ENCODE peak calls at places on chromosomes 2 and 18, in five cellular contexts. One of them, this sample, is unnamed.

GRCh38 chr2:105187531-105187930 is 54.0 kb upstream of the GPR45 start:
- DNase-seq in GM23248: peak
- DNase-seq in transverse colon: no peak
- DNase-seq in GM03348: no peak
- DNase-seq in effector memory CD8-positive, alpha-beta T cell: no peak
- DNase-seq in this sample: no peak

GRCh38 chr2:230067990-230068657 is 600 bp downstream of the SLC16A14 start:
- DNase-seq in GM23248: peak
- DNase-seq in transverse colon: peak
- DNase-seq in GM03348: peak
- DNase-seq in effector memory CD8-positive, alpha-beta T cell: peak
- DNase-seq in this sample: peak

GRCh38 chr2:241315879-241316700 is at the start of gene SEPTIN2:
- DNase-seq in GM23248: peak
- DNase-seq in transverse colon: peak
- DNase-seq in GM03348: no peak
- DNase-seq in effector memory CD8-positive, alpha-beta T cell: peak
- DNase-seq in this sample: peak

GRCh38 chr2:222193328-222194008 is 105.3 kb downstream of the PAX3 start:
- DNase-seq in GM23248: no peak
- DNase-seq in transverse colon: no peak
- DNase-seq in GM03348: peak
- DNase-seq in effector memory CD8-positive, alpha-beta T cell: no peak
- DNase-seq in this sample: no peak

GRCh38 chr2:71646028-71646427 is 192.7 kb downstream of the DYSF start:
- DNase-seq in GM23248: peak
- DNase-seq in transverse colon: no peak
- DNase-seq in GM03348: peak
- DNase-seq in effector memory CD8-positive, alpha-beta T cell: no peak
- DNase-seq in this sample: no peak

GRCh38 chr2:29345236-29345635 is 230.0 kb downstream of the CLIP4 start:
- DNase-seq in GM23248: no peak
- DNase-seq in transverse colon: no peak
- DNase-seq in GM03348: no peak
- DNase-seq in effector memory CD8-positive, alpha-beta T cell: no peak
- DNase-seq in this sample: no peak

GRCh38 chr18:66523219-66523991 is 80.5 kb downstream of the CDH19 start:
- DNase-seq in GM23248: no peak
- DNase-seq in transverse colon: no peak
- DNase-seq in GM03348: no peak
- DNase-seq in effector memory CD8-positive, alpha-beta T cell: no peak
- DNase-seq in this sample: peak

GRCh38 chr2:127683766-127684165 is 8.4 kb upstream of the LIMS2 start:
- DNase-seq in GM23248: no peak
- DNase-seq in transverse colon: no peak
- DNase-seq in GM03348: no peak
- DNase-seq in effector memory CD8-positive, alpha-beta T cell: no peak
- DNase-seq in this sample: no peak

GRCh38 chr2:45610281-45611019 is 617 bp downstream of the SRBD1 start:
- DNase-seq in GM23248: peak
- DNase-seq in transverse colon: peak
- DNase-seq in GM03348: peak
- DNase-seq in effector memory CD8-positive, alpha-beta T cell: no peak
- DNase-seq in this sample: peak

GRCh38 chr2:196131384-196131861 is 40.0 kb downstream of the STK17B start:
- DNase-seq in GM23248: peak
- DNase-seq in transverse colon: peak
- DNase-seq in GM03348: peak
- DNase-seq in effector memory CD8-positive, alpha-beta T cell: peak
- DNase-seq in this sample: no peak

GRCh38 chr2:121974919-121975654 is 219.6 kb downstream of the TSN start:
- DNase-seq in GM23248: peak
- DNase-seq in transverse colon: peak
- DNase-seq in GM03348: peak
- DNase-seq in effector memory CD8-positive, alpha-beta T cell: peak
- DNase-seq in this sample: peak

GRCh38 chr18:10864722-10865121 is 284.6 kb downstream of the PIEZO2 start:
- DNase-seq in GM23248: no peak
- DNase-seq in transverse colon: no peak
- DNase-seq in GM03348: no peak
- DNase-seq in effector memory CD8-positive, alpha-beta T cell: no peak
- DNase-seq in this sample: no peak

GRCh38 chr2:105796131-105796638 is 51.5 kb downstream of the NCK2 start:
- DNase-seq in GM23248: no peak
- DNase-seq in transverse colon: no peak
- DNase-seq in GM03348: no peak
- DNase-seq in effector memory CD8-positive, alpha-beta T cell: no peak
- DNase-seq in this sample: no peak

GRCh38 chr2:26351375-26352090 is 4.9 kb upstream of the ADGRF3 start:
- DNase-seq in GM23248: no peak
- DNase-seq in transverse colon: no peak
- DNase-seq in GM03348: no peak
- DNase-seq in effector memory CD8-positive, alpha-beta T cell: no peak
- DNase-seq in this sample: no peak

GRCh38 chr2:213246665-213247281 is 37.5 kb upstream of the SPAG16 start:
- DNase-seq in GM23248: peak
- DNase-seq in transverse colon: peak
- DNase-seq in GM03348: peak
- DNase-seq in effector memory CD8-positive, alpha-beta T cell: peak
- DNase-seq in this sample: peak

GRCh38 chr2:145006957-145007672 is 487.2 kb upstream of the ZEB2 start:
- DNase-seq in GM23248: peak
- DNase-seq in transverse colon: no peak
- DNase-seq in GM03348: peak
- DNase-seq in effector memory CD8-positive, alpha-beta T cell: no peak
- DNase-seq in this sample: no peak

GRCh38 chr18:9951022-9951859 is 37.4 kb downstream of the VAPA start:
- DNase-seq in GM23248: peak
- DNase-seq in transverse colon: peak
- DNase-seq in GM03348: peak
- DNase-seq in effector memory CD8-positive, alpha-beta T cell: no peak
- DNase-seq in this sample: no peak

GRCh38 chr2:98088261-98088660 is 1.3 kb downstream of the VWA3B start:
- DNase-seq in GM23248: no peak
- DNase-seq in transverse colon: peak
- DNase-seq in GM03348: no peak
- DNase-seq in effector memory CD8-positive, alpha-beta T cell: no peak
- DNase-seq in this sample: no peak

GRCh38 chr2:12585784-12586183 is 131.0 kb upstream of the TRIB2 start:
- DNase-seq in GM23248: no peak
- DNase-seq in transverse colon: no peak
- DNase-seq in GM03348: no peak
- DNase-seq in effector memory CD8-positive, alpha-beta T cell: no peak
- DNase-seq in this sample: no peak

GRCh38 chr2:40625849-40626248 is 174.0 kb upstream of the SLC8A1 start:
- DNase-seq in GM23248: peak
- DNase-seq in transverse colon: no peak
- DNase-seq in GM03348: peak
- DNase-seq in effector memory CD8-positive, alpha-beta T cell: no peak
- DNase-seq in this sample: no peak

GRCh38 chr2:147600646-147601045 is 244.2 kb upstream of the ACVR2A start:
- DNase-seq in GM23248: no peak
- DNase-seq in transverse colon: no peak
- DNase-seq in GM03348: no peak
- DNase-seq in effector memory CD8-positive, alpha-beta T cell: no peak
- DNase-seq in this sample: no peak

GRCh38 chr2:2188344-2189111 is 142.5 kb downstream of the MYT1L start:
- DNase-seq in GM23248: no peak
- DNase-seq in transverse colon: no peak
- DNase-seq in GM03348: no peak
- DNase-seq in effector memory CD8-positive, alpha-beta T cell: no peak
- DNase-seq in this sample: no peak

GRCh38 chr2:40016151-40016885 is 237.3 kb upstream of the THUMPD2 start:
- DNase-seq in GM23248: peak
- DNase-seq in transverse colon: no peak
- DNase-seq in GM03348: peak
- DNase-seq in effector memory CD8-positive, alpha-beta T cell: no peak
- DNase-seq in this sample: no peak

This sample was measured in HuH-7.5.